ENCODE peak calls at places on chromosomes 6 and 20, in five cellular contexts. N is GM12878, S is K562, W is HepG2, B is H1. F is an unnamed sample.

GRCh38 chr6:7721654-7722053 is 4.2 kb upstream of the BMP6 start:
- DNase-seq in W (peak), N (no peak), S (peak), B (no peak), F (no peak)

GRCh38 chr6:34908194-34908593 is 19.1 kb downstream of the ANKS1A start:
- DNase-seq in N (no peak), B (no peak), W (no peak), S (no peak), F (peak)

GRCh38 chr20:32458061-32458836 is 100.1 kb downstream of the ASXL1 start:
- DNase-seq in B (no peak), N (no peak), S (no peak), W (no peak), F (peak)

GRCh38 chr6:170429457-170429856 is 122.9 kb downstream of the FAM120B start:
- DNase-seq in N (no peak), B (no peak), S (peak), W (peak), F (peak)

GRCh38 chr6:41278699-41279405 is 7.6 kb downstream of the TREM1 start:
- DNase-seq in W (peak), N (no peak), B (peak), S (peak), F (peak)

GRCh38 chr20:38751360-38751976 is 3.2 kb downstream of the ACTR5 start:
- DNase-seq in N (no peak), S (peak), W (peak), B (no peak), F (peak)

GRCh38 chr6:149271348-149272340 is 45.9 kb upstream of the TAB2 start:
- DNase-seq in S (no peak), N (peak), W (no peak), B (no peak), F (no peak)

GRCh38 chr20:51767867-51768758 is at the start of gene ATP9A:
- DNase-seq in S (no peak), W (no peak), B (peak), N (no peak), F (peak)

GRCh38 chr6:133218831-133219230 is 22.3 kb upstream of the EYA4 start:
- DNase-seq in N (no peak), S (no peak), W (no peak), B (no peak), F (no peak)

DNA sequence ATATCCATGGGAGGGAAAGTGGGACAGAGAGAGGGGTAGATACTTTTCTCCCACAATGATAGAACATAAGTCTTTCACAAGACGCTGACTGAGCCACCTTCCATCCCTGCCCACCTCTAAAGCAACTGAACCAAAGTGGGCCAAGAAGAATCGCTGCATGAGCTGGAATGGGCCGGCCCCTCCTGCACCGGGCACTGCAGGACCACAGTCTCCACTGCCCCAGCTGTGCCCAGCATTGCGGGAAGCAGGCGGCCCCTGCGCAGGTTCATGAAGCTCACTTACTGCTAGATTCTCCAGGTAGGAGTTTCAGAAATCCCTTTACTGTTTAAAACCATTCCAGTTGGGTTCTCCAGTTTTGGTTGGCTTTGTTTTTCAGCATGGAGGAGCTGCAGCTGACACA is 32.0 kb upstream of the CST7 start:
- DNase-seq in W (no peak), B (peak), S (no peak), N (no peak), F (no peak)
- TF ChIP-seq POLR2AphosphoS5 in W (no peak), B (no peak), S (no peak), N (no peak), F (no peak)

GRCh38 chr6:23413327-23414203 is 712.5 kb upstream of the NRSN1 start:
- DNase-seq in B (no peak), N (no peak), W (no peak), S (no peak), F (no peak)

GRCh38 chr6:23414922-23415321 is 711.1 kb upstream of the NRSN1 start:
- DNase-seq in W (no peak), S (no peak), N (no peak), B (no peak), F (no peak)

GRCh38 chr6:23412770-23413169 is 713.2 kb upstream of the NRSN1 start:
- DNase-seq in W (no peak), S (no peak), N (no peak), B (no peak), F (no peak)

GRCh38 chr6:23415819-23416427 is 710.1 kb upstream of the NRSN1 start:
- DNase-seq in N (no peak), S (no peak), B (no peak), W (no peak), F (no peak)

DNA sequence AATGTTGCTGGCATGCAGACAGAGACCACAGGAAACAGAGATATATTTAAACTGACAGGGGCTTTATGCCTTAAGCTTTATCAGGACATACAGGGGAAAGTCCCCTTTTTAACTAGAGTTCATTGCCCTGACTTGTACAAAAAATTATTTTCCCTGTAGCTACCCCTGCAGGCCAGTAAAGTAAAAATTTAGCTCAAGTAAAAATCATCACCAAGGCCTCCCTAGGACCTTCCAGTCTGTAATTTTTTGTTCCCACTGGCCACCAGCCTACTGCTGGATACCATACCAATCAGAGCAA is 711.9 kb upstream of the NRSN1 start:
- DNase-seq in B (no peak), W (no peak), S (no peak), N (peak), F (peak)
- TF ChIP-seq CREB1 in B (no peak), W (no peak), S (no peak), N (no peak), F (no peak)

DNA sequence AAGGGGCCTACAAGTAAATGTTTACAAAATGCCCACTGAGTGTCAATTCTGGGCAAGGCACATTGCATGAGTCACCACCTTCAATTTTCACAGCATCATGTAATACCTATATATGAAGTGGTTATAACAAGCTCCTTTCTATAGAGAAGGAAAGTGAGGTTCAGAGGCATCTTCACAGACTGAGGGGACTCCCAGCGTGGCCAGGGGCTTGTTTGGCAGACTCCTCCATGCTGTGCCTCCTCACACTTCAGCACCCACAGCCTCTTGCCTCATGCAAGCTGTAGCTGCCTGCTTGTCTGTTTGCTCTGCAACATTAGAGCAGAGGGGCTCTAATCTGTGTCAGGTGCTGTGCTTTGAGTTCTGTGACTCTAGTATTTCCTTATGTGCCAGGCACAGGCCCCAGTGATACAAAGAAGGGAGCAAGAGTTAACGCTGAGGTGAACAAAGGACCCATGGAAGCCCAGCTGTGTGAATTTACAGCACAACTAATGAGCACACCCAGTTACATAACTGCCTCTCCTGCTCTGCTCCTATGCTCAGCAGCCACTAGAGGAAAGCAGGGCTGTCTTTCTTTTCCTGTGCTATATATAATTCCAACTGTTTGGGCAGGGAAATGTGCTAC is 72.3 kb downstream of the ZHX3 start:
- DNase-seq in S (no peak), N (no peak), B (peak), W (peak), F (peak)
- TF ChIP-seq POLR2AphosphoS5 in S (no peak), N (no peak), B (peak), W (no peak), F (no peak)

GRCh38 chr6:13924949-13925881 is at the start of gene RNF182:
- DNase-seq in S (peak), W (no peak), N (no peak), B (no peak), F (peak)
- TF ChIP-seq CREB1 in S (no peak), W (no peak), N (no peak), B (no peak), F (no peak)

F was measured in GM23338.